ENCODE peak calls at places on chromosomes 7 and 10, in nine cellular contexts. One of them, this sample, is unnamed.

GRCh38 chr7:34838329-34838728 is 180.3 kb downstream of the NPSR1 start:
- DNase-seq in cardiac fibroblast: no peak
- DNase-seq in Right ventricle myocardium superior: no peak
- DNase-seq in neural crest cell: no peak
- DNase-seq in NCI-H1930: no peak
- DNase-seq in AG04449: no peak
- DNase-seq in osteoblast: no peak
- DNase-seq in frontal cortex: no peak
- DNase-seq in transverse colon: no peak
- DNase-seq in this sample: no peak

GRCh38 chr7:46115410-46115809 is 194.3 kb upstream of the IGFBP3 start:
- DNase-seq in cardiac fibroblast: no peak
- DNase-seq in Right ventricle myocardium superior: no peak
- DNase-seq in neural crest cell: no peak
- DNase-seq in NCI-H1930: no peak
- DNase-seq in AG04449: no peak
- DNase-seq in osteoblast: no peak
- DNase-seq in frontal cortex: no peak
- DNase-seq in transverse colon: no peak
- DNase-seq in this sample: no peak

GRCh38 chr7:108630002-108630401 is 60.3 kb downstream of the DNAJB9 start:
- DNase-seq in cardiac fibroblast: peak
- DNase-seq in Right ventricle myocardium superior: peak
- DNase-seq in neural crest cell: no peak
- DNase-seq in NCI-H1930: no peak
- DNase-seq in AG04449: no peak
- DNase-seq in osteoblast: no peak
- DNase-seq in frontal cortex: no peak
- DNase-seq in transverse colon: no peak
- DNase-seq in this sample: no peak

GRCh38 chr7:33109758-33110238 is 594 bp upstream of the RP9 start:
- DNase-seq in cardiac fibroblast: no peak
- DNase-seq in Right ventricle myocardium superior: no peak
- DNase-seq in neural crest cell: no peak
- DNase-seq in NCI-H1930: no peak
- DNase-seq in AG04449: no peak
- DNase-seq in osteoblast: no peak
- DNase-seq in frontal cortex: peak
- DNase-seq in transverse colon: no peak
- DNase-seq in this sample: peak

GRCh38 chr10:16870331-16870730 is 53.1 kb upstream of the RSU1 start:
- DNase-seq in cardiac fibroblast: no peak
- DNase-seq in Right ventricle myocardium superior: no peak
- DNase-seq in neural crest cell: no peak
- DNase-seq in NCI-H1930: no peak
- DNase-seq in AG04449: no peak
- DNase-seq in osteoblast: no peak
- DNase-seq in frontal cortex: no peak
- DNase-seq in transverse colon: no peak
- DNase-seq in this sample: no peak

GRCh38 chr10:69439813-69440506 is 11.3 kb upstream of the TSPAN15 start:
- DNase-seq in cardiac fibroblast: peak
- DNase-seq in Right ventricle myocardium superior: no peak
- DNase-seq in neural crest cell: no peak
- DNase-seq in NCI-H1930: no peak
- DNase-seq in AG04449: no peak
- DNase-seq in osteoblast: no peak
- DNase-seq in frontal cortex: no peak
- DNase-seq in transverse colon: peak
- DNase-seq in this sample: peak

GRCh38 chr7:20545016-20545415 is 70.5 kb upstream of the ABCB5 start:
- DNase-seq in cardiac fibroblast: no peak
- DNase-seq in Right ventricle myocardium superior: no peak
- DNase-seq in neural crest cell: no peak
- DNase-seq in NCI-H1930: no peak
- DNase-seq in AG04449: no peak
- DNase-seq in osteoblast: peak
- DNase-seq in frontal cortex: no peak
- DNase-seq in transverse colon: no peak
- DNase-seq in this sample: no peak

GRCh38 chr7:138000081-138000701 is 1.7 kb downstream of the CREB3L2 start:
- DNase-seq in cardiac fibroblast: peak
- DNase-seq in Right ventricle myocardium superior: peak
- DNase-seq in neural crest cell: peak
- DNase-seq in NCI-H1930: no peak
- DNase-seq in AG04449: peak
- DNase-seq in osteoblast: no peak
- DNase-seq in frontal cortex: no peak
- DNase-seq in transverse colon: peak
- DNase-seq in this sample: peak

GRCh38 chr10:19832624-19833507 is 16.6 kb downstream of the PLXDC2 start:
- DNase-seq in cardiac fibroblast: no peak
- DNase-seq in Right ventricle myocardium superior: peak
- DNase-seq in neural crest cell: no peak
- DNase-seq in NCI-H1930: no peak
- DNase-seq in AG04449: no peak
- DNase-seq in osteoblast: no peak
- DNase-seq in frontal cortex: no peak
- DNase-seq in transverse colon: no peak
- DNase-seq in this sample: peak

GRCh38 chr10:126661841-126662520 is 8.5 kb downstream of the C10orf90 start:
- DNase-seq in cardiac fibroblast: peak
- DNase-seq in Right ventricle myocardium superior: no peak
- DNase-seq in neural crest cell: no peak
- DNase-seq in NCI-H1930: no peak
- DNase-seq in AG04449: no peak
- DNase-seq in osteoblast: peak
- DNase-seq in frontal cortex: no peak
- DNase-seq in transverse colon: no peak
- DNase-seq in this sample: no peak

GRCh38 chr10:21292763-21293517 is 232.5 kb downstream of the SKIDA1 start:
- DNase-seq in cardiac fibroblast: peak
- DNase-seq in Right ventricle myocardium superior: peak
- DNase-seq in neural crest cell: peak
- DNase-seq in NCI-H1930: no peak
- DNase-seq in AG04449: peak
- DNase-seq in osteoblast: peak
- DNase-seq in frontal cortex: peak
- DNase-seq in transverse colon: peak
- DNase-seq in this sample: peak

GRCh38 chr7:101397770-101398324 is 35.2 kb downstream of the COL26A1 start:
- DNase-seq in cardiac fibroblast: no peak
- DNase-seq in Right ventricle myocardium superior: no peak
- DNase-seq in neural crest cell: no peak
- DNase-seq in NCI-H1930: no peak
- DNase-seq in AG04449: no peak
- DNase-seq in osteoblast: no peak
- DNase-seq in frontal cortex: no peak
- DNase-seq in transverse colon: no peak
- DNase-seq in this sample: no peak

GRCh38 chr7:167087-167855 is 25.1 kb upstream of the FAM20C start:
- DNase-seq in cardiac fibroblast: no peak
- DNase-seq in Right ventricle myocardium superior: peak
- DNase-seq in neural crest cell: no peak
- DNase-seq in NCI-H1930: no peak
- DNase-seq in AG04449: no peak
- DNase-seq in osteoblast: peak
- DNase-seq in frontal cortex: no peak
- DNase-seq in transverse colon: no peak
- DNase-seq in this sample: no peak

GRCh38 chr7:114660007-114660406 is 245.4 kb downstream of the FOXP2 start:
- DNase-seq in cardiac fibroblast: no peak
- DNase-seq in Right ventricle myocardium superior: no peak
- DNase-seq in neural crest cell: no peak
- DNase-seq in NCI-H1930: peak
- DNase-seq in AG04449: no peak
- DNase-seq in osteoblast: no peak
- DNase-seq in frontal cortex: no peak
- DNase-seq in transverse colon: no peak
- DNase-seq in this sample: no peak

This sample was measured in SK-MEL-5.